ENCODE peak calls at places on chromosomes 1 and 21, in four cellular contexts. N, K, I and X are unnamed samples.

GRCh38 chr1:214623430-214623829 is 20.4 kb downstream of the CENPF start:
- DNase-seq in K (no peak), N (no peak), I (no peak), X (no peak)

GRCh38 chr1:202150187-202150586 is 5.7 kb upstream of the ARL8A start:
- DNase-seq in N (no peak), K (no peak), I (no peak), X (no peak)

GRCh38 chr1:37660646-37661045 is 26.0 kb upstream of the RSPO1 start:
- DNase-seq in I (no peak), K (no peak), N (no peak), X (no peak)

GRCh38 chr1:21451212-21451611 is 11.3 kb downstream of the NBPF3 start:
- DNase-seq in N (no peak), I (no peak), K (no peak), X (no peak)

GRCh38 chr1:152067929-152068328 is 20.9 kb downstream of the TCHHL1 start:
- DNase-seq in K (no peak), I (no peak), N (no peak), X (no peak)

GRCh38 chr1:209505044-209505443 is 78.5 kb upstream of the CAMK1G start:
- DNase-seq in I (no peak), N (no peak), K (no peak), X (no peak)

GRCh38 chr1:231683439-231684165 is 57.0 kb downstream of the DISC1 start:
- DNase-seq in N (no peak), K (no peak), I (no peak), X (no peak)

GRCh38 chr1:233607252-233608119 is 6.4 kb upstream of the KCNK1 start:
- DNase-seq in K (no peak), I (peak; percentile 12), N (no peak), X (no peak)

GRCh38 chr21:16196521-16197208 is 466.9 kb downstream of the USP25 start:
- DNase-seq in K (peak; percentile 22), N (no peak), I (no peak), X (no peak)

GRCh38 chr1:207811920-207812720 is 60.3 kb downstream of the CD46 start:
- DNase-seq in K (peak; percentile 64), I (no peak), N (no peak), X (no peak)

GRCh38 chr1:1088036-1088800 is 14.1 kb upstream of the RNF223 start:
- DNase-seq in N (no peak), I (no peak), K (no peak), X (no peak)

GRCh38 chr1:97508653-97509218 is 412.1 kb downstream of the DPYD start:
- DNase-seq in K (no peak), N (no peak), I (no peak), X (no peak)

GRCh38 chr1:164731161-164731747 is 172.3 kb downstream of the PBX1 start:
- DNase-seq in N (no peak), I (no peak), K (no peak), X (no peak)

GRCh38 chr1:8343464-8344001 is 25.6 kb downstream of the SLC45A1 start:
- DNase-seq in I (peak; percentile 76), N (no peak), K (peak; percentile 74), X (peak; percentile 78)

GRCh38 chr1:43668956-43669355 is 19.0 kb downstream of the KDM4A start:
- DNase-seq in K (no peak), N (no peak), I (peak; percentile 8), X (no peak)

GRCh38 chr1:116462722-116463121 is 89.7 kb downstream of the ATP1A1 start:
- DNase-seq in K (no peak), I (no peak), N (no peak), X (no peak)

GRCh38 chr1:181308098-181308497 is 175.2 kb upstream of the CACNA1E start:
- DNase-seq in I (no peak), N (no peak), K (no peak), X (no peak)

GRCh38 chr1:178267646-178268094 is 173.8 kb downstream of the RASAL2 start:
- DNase-seq in N (no peak), I (peak; percentile 66), K (peak; percentile 77), X (no peak)

GRCh38 chr1:204821476-204821875 is 49.2 kb upstream of the NFASC start:
- DNase-seq in K (peak; percentile 52), N (no peak), I (no peak), X (no peak)

GRCh38 chr1:25080294-25081209 is 150.5 kb upstream of the RUNX3 start:
- DNase-seq in N (no peak), I (no peak), K (no peak), X (no peak)

GRCh38 chr1:27009601-27010197 is 3.0 kb downstream of the TENT5B start:
- DNase-seq in N (no peak), I (peak; percentile 80), K (no peak), X (no peak)

GRCh38 chr1:227314014-227314848 is 4.1 kb downstream of the CDC42BPA start:
- DNase-seq in I (no peak), K (no peak), N (no peak), X (no peak)

GRCh38 chr1:64343105-64343960 is 126.6 kb upstream of the CACHD1 start:
- DNase-seq in N (no peak), I (peak; percentile 91), K (peak; percentile 45), X (no peak)

GRCh38 chr1:155911156-155912055 is at the start of gene RIT1:
- DNase-seq in K (peak; percentile 94), I (peak; percentile 81), N (peak; percentile 76), X (peak; percentile 94)

GRCh38 chr1:212721388-212722247 is 22.0 kb upstream of the BATF3 start:
- DNase-seq in I (peak; percentile 61), N (peak; percentile 16), K (no peak), X (no peak)

GRCh38 chr1:245604979-245605378 is 450.2 kb downstream of the KIF26B start:
- DNase-seq in K (no peak), I (no peak), N (no peak), X (no peak)

GRCh38 chr1:97348599-97349265 is 572.1 kb downstream of the DPYD start:
- DNase-seq in K (no peak), I (no peak), N (no peak), X (no peak)

GRCh38 chr1:108704501-108704900 is 8.2 kb upstream of the FNDC7 start:
- DNase-seq in I (peak; percentile 24), N (no peak), K (no peak), X (no peak)

GRCh38 chr1:218945050-218945449 is 228.6 kb upstream of the LYPLAL1 start:
- DNase-seq in K (no peak), I (no peak), N (no peak), X (no peak)

GRCh38 chr1:176880954-176881595 is 283.4 kb downstream of the ASTN1 start:
- DNase-seq in N (no peak), K (peak; percentile 94), I (peak; percentile 38), X (peak; percentile 85)

GRCh38 chr1:93680121-93681094 is 1.2 kb downstream of the BCAR3 start:
- DNase-seq in K (peak; percentile 97), I (peak; percentile 76), N (no peak), X (peak; percentile 92)

GRCh38 chr1:26855636-26856035 is 7.3 kb upstream of the SFN start:
- DNase-seq in K (no peak), I (no peak), N (no peak), X (no peak)

GRCh38 chr1:54481201-54481884 is 66.7 kb upstream of the ACOT11 start:
- DNase-seq in I (no peak), K (no peak), N (no peak), X (no peak)

GRCh38 chr21:15754640-15755039 is 24.9 kb downstream of the USP25 start:
- DNase-seq in N (no peak), K (no peak), I (no peak), X (no peak)

GRCh38 chr1:161902146-161902545 is 121.5 kb downstream of the OLFML2B start:
- DNase-seq in I (no peak), K (peak; percentile 41), N (no peak), X (no peak)

GRCh38 chr21:36310016-36310415 is 10.0 kb upstream of the MORC3 start:
- DNase-seq in I (no peak), K (no peak), N (no peak), X (no peak)